ENCODE peak calls at places on chromosomes 5 and 9, in five cellular contexts. One of them, this sample, is unnamed.

GRCh38 chr9:27118916-27119315 is 9.9 kb downstream of the TEK start:
- DNase-seq in foreskin keratinocyte: no peak
- DNase-seq in mucosa of descending colon: no peak
- DNase-seq in cardiac muscle cell: no peak
- DNase-seq in lower leg skin: no peak
- DNase-seq in this sample: no peak

GRCh38 chr9:98185611-98186171 is 6.7 kb downstream of the CORO2A start:
- DNase-seq in foreskin keratinocyte: no peak
- DNase-seq in lower leg skin: no peak
- DNase-seq in mucosa of descending colon: no peak
- DNase-seq in cardiac muscle cell: no peak
- DNase-seq in this sample: no peak

GRCh38 chr5:160240350-160240749 is 11.0 kb downstream of the FABP6 start:
- DNase-seq in lower leg skin: no peak
- DNase-seq in foreskin keratinocyte: no peak
- DNase-seq in cardiac muscle cell: no peak
- DNase-seq in mucosa of descending colon: no peak
- DNase-seq in this sample: no peak

GRCh38 chr9:121887553-121888437 is 205.3 kb downstream of the TTLL11 start:
- DNase-seq in lower leg skin: peak
- DNase-seq in mucosa of descending colon: no peak
- DNase-seq in foreskin keratinocyte: no peak
- DNase-seq in cardiac muscle cell: no peak
- DNase-seq in this sample: peak

GRCh38 chr9:1100945-1101344 is 50.8 kb downstream of the DMRT2 start:
- DNase-seq in cardiac muscle cell: peak
- DNase-seq in lower leg skin: no peak
- DNase-seq in mucosa of descending colon: peak
- DNase-seq in foreskin keratinocyte: no peak
- DNase-seq in this sample: no peak

GRCh38 chr5:6480133-6481051 is 31.7 kb downstream of the UBE2QL1 start:
- DNase-seq in cardiac muscle cell: no peak
- DNase-seq in foreskin keratinocyte: no peak
- DNase-seq in mucosa of descending colon: no peak
- DNase-seq in lower leg skin: no peak
- DNase-seq in this sample: no peak

GRCh38 chr9:128494108-128494742 is 10.3 kb upstream of the GLE1 start:
- DNase-seq in mucosa of descending colon: peak
- DNase-seq in cardiac muscle cell: no peak
- DNase-seq in lower leg skin: peak
- DNase-seq in foreskin keratinocyte: no peak
- DNase-seq in this sample: no peak

GRCh38 chr5:145198871-145199270 is 636.3 kb downstream of the PRELID2 start:
- DNase-seq in foreskin keratinocyte: no peak
- DNase-seq in lower leg skin: no peak
- DNase-seq in mucosa of descending colon: no peak
- DNase-seq in cardiac muscle cell: no peak
- DNase-seq in this sample: no peak

GRCh38 chr5:76498328-76498727 is 95.2 kb downstream of the IQGAP2 start:
- DNase-seq in cardiac muscle cell: no peak
- DNase-seq in foreskin keratinocyte: no peak
- DNase-seq in mucosa of descending colon: no peak
- DNase-seq in lower leg skin: peak
- DNase-seq in this sample: no peak

GRCh38 chr5:1895771-1896420 is 13.2 kb upstream of the IRX4 start:
- DNase-seq in mucosa of descending colon: no peak
- DNase-seq in lower leg skin: no peak
- DNase-seq in foreskin keratinocyte: no peak
- DNase-seq in cardiac muscle cell: no peak
- DNase-seq in this sample: no peak

GRCh38 chr9:28971881-28972280 is 1398.6 kb upstream of the C9orf72 start:
- DNase-seq in mucosa of descending colon: no peak
- DNase-seq in cardiac muscle cell: no peak
- DNase-seq in foreskin keratinocyte: no peak
- DNase-seq in lower leg skin: no peak
- DNase-seq in this sample: no peak
- TF ChIP-seq CTCF in mucosa of descending colon: no peak
- TF ChIP-seq CTCF in cardiac muscle cell: no peak
- TF ChIP-seq CTCF in foreskin keratinocyte: peak
- TF ChIP-seq CTCF in lower leg skin: no peak
- TF ChIP-seq CTCF in this sample: no peak

DNA sequence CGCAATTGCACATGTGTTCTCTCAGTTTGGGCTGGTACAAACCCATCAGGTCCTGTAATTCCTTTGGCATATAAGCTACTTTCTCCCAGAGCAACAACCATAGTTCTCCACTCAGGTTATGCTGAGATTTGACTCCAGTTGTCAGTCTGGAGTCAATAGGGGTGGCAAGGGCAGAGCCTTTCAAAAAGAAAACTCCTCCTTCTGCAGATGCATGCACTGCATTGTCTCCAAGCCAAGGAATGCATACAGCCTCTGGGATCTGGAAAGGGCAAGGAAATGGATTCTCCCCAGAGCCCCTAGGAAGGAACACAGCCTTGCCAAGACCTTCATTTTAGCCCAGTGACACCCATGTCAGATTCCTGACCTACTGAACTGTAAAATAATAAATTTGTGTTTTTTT is 31.0 kb upstream of the GZMA start:
- DNase-seq in foreskin keratinocyte: no peak
- DNase-seq in lower leg skin: no peak
- DNase-seq in cardiac muscle cell: no peak
- DNase-seq in mucosa of descending colon: no peak
- DNase-seq in this sample: no peak
- TF ChIP-seq CTCF in foreskin keratinocyte: no peak
- TF ChIP-seq CTCF in lower leg skin: no peak
- TF ChIP-seq CTCF in cardiac muscle cell: no peak
- TF ChIP-seq CTCF in mucosa of descending colon: no peak
- TF ChIP-seq CTCF in this sample: no peak

DNA sequence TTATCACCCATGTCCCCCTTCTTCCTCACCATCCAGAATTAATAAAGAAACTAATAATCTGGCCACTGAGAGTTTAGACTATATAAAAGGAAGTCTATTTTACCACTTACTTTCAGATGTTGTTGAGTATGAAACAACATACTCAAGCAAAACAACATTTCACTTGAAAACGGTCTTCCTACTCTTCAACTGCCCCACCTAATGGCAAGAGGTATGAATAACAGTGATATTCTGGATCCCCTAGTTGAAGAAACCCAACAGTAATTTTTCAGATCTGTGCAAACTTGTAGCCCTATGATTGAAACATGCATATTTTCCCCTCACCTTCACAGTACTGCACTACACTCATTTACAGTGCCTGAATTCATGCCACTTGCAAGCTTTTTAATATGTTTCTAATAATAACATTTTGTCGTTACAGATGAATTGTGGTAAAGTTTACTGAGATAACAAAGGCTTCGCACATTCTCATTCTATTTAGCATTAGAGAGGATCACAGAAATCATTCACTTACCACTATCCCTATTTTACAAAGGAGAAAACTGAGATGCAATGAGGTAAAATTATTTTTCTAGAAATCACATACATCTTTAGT is 267.9 kb upstream of the PDE4D start:
- DNase-seq in cardiac muscle cell: peak
- DNase-seq in mucosa of descending colon: peak
- DNase-seq in lower leg skin: no peak
- DNase-seq in foreskin keratinocyte: no peak
- DNase-seq in this sample: no peak
- TF ChIP-seq CTCF in cardiac muscle cell: peak
- TF ChIP-seq CTCF in mucosa of descending colon: peak
- TF ChIP-seq CTCF in lower leg skin: no peak
- TF ChIP-seq CTCF in foreskin keratinocyte: peak
- TF ChIP-seq CTCF in this sample: peak

DNA sequence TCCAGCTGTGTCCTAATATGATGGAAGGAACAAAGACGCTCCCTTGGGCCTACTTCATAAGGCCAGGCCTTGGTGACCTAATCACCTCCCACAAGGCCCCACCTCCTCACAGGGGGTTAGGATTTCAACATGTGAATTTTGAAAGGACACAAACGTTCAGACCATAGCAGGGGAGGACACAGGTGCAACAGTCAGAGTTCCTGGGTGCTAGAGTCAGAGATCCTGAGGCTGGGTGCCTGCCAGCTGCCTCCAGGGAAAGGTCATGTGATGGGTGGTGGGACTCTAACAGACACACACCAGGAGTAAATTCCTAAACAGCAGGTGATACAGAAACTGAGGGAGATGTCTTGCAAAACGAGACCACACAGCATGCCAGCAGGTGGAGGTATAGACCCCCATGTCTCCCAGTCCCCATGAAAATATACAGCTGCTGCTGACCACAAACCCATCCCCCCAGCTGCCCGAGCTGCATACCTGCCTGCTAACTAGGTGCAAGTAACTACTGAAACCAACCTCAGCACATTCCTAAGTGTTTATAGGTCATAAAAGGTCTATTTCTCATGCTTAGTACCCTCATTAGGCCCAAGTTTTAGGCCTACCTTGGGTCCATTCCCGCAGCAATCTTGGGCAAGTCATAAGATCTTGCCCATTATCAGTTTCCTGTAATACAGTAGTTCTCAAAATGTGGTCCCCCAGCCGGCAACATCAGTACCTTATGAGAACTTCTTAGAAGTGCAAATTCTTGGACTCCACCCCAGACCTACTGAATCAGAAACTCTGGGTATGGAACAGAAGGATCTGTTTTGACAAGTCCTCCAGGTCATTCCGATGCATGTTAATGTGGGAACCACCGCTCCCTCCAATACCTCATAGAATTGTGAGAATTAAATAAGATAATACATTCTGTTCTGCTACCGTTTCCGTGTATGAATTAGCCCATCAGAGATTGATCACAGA is 245.3 kb downstream of the ENC1 start:
- DNase-seq in cardiac muscle cell: no peak
- DNase-seq in lower leg skin: peak
- DNase-seq in foreskin keratinocyte: peak
- DNase-seq in mucosa of descending colon: peak
- DNase-seq in this sample: no peak
- TF ChIP-seq CTCF in cardiac muscle cell: no peak
- TF ChIP-seq CTCF in lower leg skin: no peak
- TF ChIP-seq CTCF in foreskin keratinocyte: peak
- TF ChIP-seq CTCF in mucosa of descending colon: no peak
- TF ChIP-seq CTCF in this sample: no peak

GRCh38 chr9:2132484-2133082 is 117.4 kb downstream of the SMARCA2 start:
- DNase-seq in foreskin keratinocyte: no peak
- DNase-seq in mucosa of descending colon: no peak
- DNase-seq in lower leg skin: no peak
- DNase-seq in cardiac muscle cell: peak
- DNase-seq in this sample: no peak
- TF ChIP-seq CTCF in foreskin keratinocyte: peak
- TF ChIP-seq CTCF in mucosa of descending colon: peak
- TF ChIP-seq CTCF in lower leg skin: no peak
- TF ChIP-seq CTCF in cardiac muscle cell: peak
- TF ChIP-seq CTCF in this sample: peak

GRCh38 chr9:100029246-100029645 is 69.6 kb downstream of the ERP44 start:
- DNase-seq in lower leg skin: no peak
- DNase-seq in mucosa of descending colon: no peak
- DNase-seq in foreskin keratinocyte: no peak
- DNase-seq in cardiac muscle cell: no peak
- DNase-seq in this sample: no peak

GRCh38 chr9:100030548-100030947 is 68.3 kb downstream of the ERP44 start:
- DNase-seq in foreskin keratinocyte: no peak
- DNase-seq in mucosa of descending colon: no peak
- DNase-seq in cardiac muscle cell: no peak
- DNase-seq in lower leg skin: no peak
- DNase-seq in this sample: no peak

GRCh38 chr9:100033877-100034551 is 64.8 kb downstream of the ERP44 start:
- DNase-seq in lower leg skin: no peak
- DNase-seq in mucosa of descending colon: no peak
- DNase-seq in foreskin keratinocyte: no peak
- DNase-seq in cardiac muscle cell: no peak
- DNase-seq in this sample: no peak

GRCh38 chr9:100027543-100027942 is 71.3 kb downstream of the ERP44 start:
- DNase-seq in lower leg skin: no peak
- DNase-seq in cardiac muscle cell: no peak
- DNase-seq in foreskin keratinocyte: no peak
- DNase-seq in mucosa of descending colon: no peak
- DNase-seq in this sample: no peak

GRCh38 chr9:100028201-100028784 is 70.5 kb downstream of the ERP44 start:
- DNase-seq in cardiac muscle cell: peak
- DNase-seq in lower leg skin: peak
- DNase-seq in foreskin keratinocyte: no peak
- DNase-seq in mucosa of descending colon: peak
- DNase-seq in this sample: peak
- TF ChIP-seq CTCF in cardiac muscle cell: peak
- TF ChIP-seq CTCF in lower leg skin: no peak
- TF ChIP-seq CTCF in foreskin keratinocyte: peak
- TF ChIP-seq CTCF in mucosa of descending colon: peak
- TF ChIP-seq CTCF in this sample: peak

DNA sequence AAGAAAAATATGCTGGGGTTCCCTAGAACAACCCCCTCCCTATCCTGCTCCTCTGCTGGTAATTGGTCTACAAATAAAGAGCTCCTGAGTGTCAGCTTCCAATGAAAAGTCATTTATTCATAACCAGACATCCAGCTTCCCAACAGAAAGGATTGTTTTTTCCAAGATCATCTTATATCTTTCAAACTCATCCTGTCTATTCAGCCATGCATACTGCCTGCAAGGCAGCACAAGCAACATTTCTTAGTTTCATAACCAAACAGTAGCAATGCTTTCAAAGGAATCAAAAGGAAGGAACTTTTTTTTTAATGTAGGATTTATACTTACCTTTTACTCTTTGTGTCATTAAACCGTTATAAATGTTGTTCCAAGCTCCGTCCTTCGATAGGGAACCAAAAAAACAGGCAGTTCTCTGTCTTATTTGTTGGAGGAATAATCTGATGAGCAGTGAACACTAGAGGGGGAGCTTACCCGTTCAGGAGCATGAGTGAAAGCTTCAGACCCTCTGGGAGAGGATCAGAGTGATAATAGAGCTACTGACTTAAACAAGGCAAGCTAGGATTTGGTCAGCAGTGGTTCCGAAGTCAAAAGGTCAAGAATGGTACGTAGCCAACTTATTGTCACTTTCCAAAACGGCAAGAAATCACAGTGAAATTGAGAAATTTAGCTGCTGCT is 893.1 kb downstream of the NR2F1-AS1 start:
- DNase-seq in lower leg skin: no peak
- DNase-seq in mucosa of descending colon: no peak
- DNase-seq in cardiac muscle cell: peak
- DNase-seq in foreskin keratinocyte: peak
- DNase-seq in this sample: no peak
- TF ChIP-seq CTCF in lower leg skin: no peak
- TF ChIP-seq CTCF in mucosa of descending colon: no peak
- TF ChIP-seq CTCF in cardiac muscle cell: peak
- TF ChIP-seq CTCF in foreskin keratinocyte: peak
- TF ChIP-seq CTCF in this sample: peak

GRCh38 chr5:181043285-181044092 is 3.4 kb downstream of the BTNL9 start:
- DNase-seq in cardiac muscle cell: no peak
- DNase-seq in foreskin keratinocyte: no peak
- DNase-seq in mucosa of descending colon: no peak
- DNase-seq in lower leg skin: peak
- DNase-seq in this sample: peak
- TF ChIP-seq CTCF in cardiac muscle cell: no peak
- TF ChIP-seq CTCF in foreskin keratinocyte: peak
- TF ChIP-seq CTCF in mucosa of descending colon: no peak
- TF ChIP-seq CTCF in lower leg skin: no peak
- TF ChIP-seq CTCF in this sample: no peak

GRCh38 chr5:7683753-7684152 is 167.2 kb downstream of the CFAP90 start:
- DNase-seq in lower leg skin: no peak
- DNase-seq in foreskin keratinocyte: no peak
- DNase-seq in cardiac muscle cell: no peak
- DNase-seq in mucosa of descending colon: no peak
- DNase-seq in this sample: no peak
- TF ChIP-seq CTCF in lower leg skin: no peak
- TF ChIP-seq CTCF in foreskin keratinocyte: peak
- TF ChIP-seq CTCF in cardiac muscle cell: no peak
- TF ChIP-seq CTCF in mucosa of descending colon: no peak
- TF ChIP-seq CTCF in this sample: no peak

This sample was measured in osteocyte.